ENCODE peak calls at places on chromosomes 2 and 18, in five cellular contexts. G, P, M, B and Y are unnamed samples.

GRCh38 chr2:96102596-96103387 is 13.6 kb downstream of the ADRA2B start:
- DNase-seq in M (no peak), P (no peak), B (peak; percentile 56), G (no peak), Y (no peak)

GRCh38 chr18:69564602-69565001 is 163.9 kb downstream of the DOK6 start:
- DNase-seq in P (no peak), B (no peak), M (no peak), G (no peak), Y (no peak)

GRCh38 chr2:231932711-231932970 is 6.4 kb upstream of the NPPC start:
- DNase-seq in B (no peak), M (no peak), P (no peak), G (no peak), Y (no peak)

GRCh38 chr2:127083819-127084503 is 23.0 kb downstream of the BIN1 start:
- DNase-seq in P (no peak), B (no peak), G (no peak), M (no peak), Y (no peak)

GRCh38 chr2:230929381-230930148 is 4.5 kb upstream of the GPR55 start:
- DNase-seq in G (peak; percentile 10), P (no peak), B (peak; percentile 60), M (no peak), Y (no peak)

GRCh38 chr2:108927936-108928659 is 60.9 kb downstream of the EDAR start:
- DNase-seq in G (peak; percentile 42), M (peak; percentile 35), B (no peak), P (peak; percentile 65), Y (no peak)

GRCh38 chr2:235570256-235570655 is 76.4 kb downstream of the AGAP1 start:
- DNase-seq in B (no peak), M (no peak), G (no peak), P (no peak), Y (no peak)

GRCh38 chr2:201887851-201888451 is 81.6 kb downstream of the CDK15 start:
- DNase-seq in B (no peak), G (no peak), M (no peak), P (peak; percentile 25), Y (no peak)

GRCh38 chr2:45184606-45185005 is 175.4 kb upstream of the SIX2 start:
- DNase-seq in B (no peak), M (no peak), P (no peak), G (no peak), Y (no peak)

GRCh38 chr2:128451636-128452411 is 133.2 kb upstream of the HS6ST1 start:
- DNase-seq in G (no peak), B (peak; percentile 34), P (no peak), M (no peak), Y (no peak)

GRCh38 chr2:239024226-239024625 is 176.3 kb downstream of the TWIST2 start:
- DNase-seq in B (no peak), G (no peak), M (no peak), P (no peak), Y (no peak)

GRCh38 chr18:70280007-70280925 is 8.6 kb upstream of the SOCS6 start:
- DNase-seq in B (no peak), P (no peak), M (no peak), G (no peak), Y (no peak)

GRCh38 chr2:83665154-83665553 is 793.9 kb downstream of the SUCLG1 start:
- DNase-seq in G (no peak), M (no peak), P (no peak), B (no peak), Y (no peak)

GRCh38 chr2:12688156-12688555 is 28.6 kb upstream of the TRIB2 start:
- DNase-seq in M (no peak), B (no peak), G (no peak), P (no peak), Y (no peak)

GRCh38 chr2:151827564-151828142 is 568 bp downstream of the ARL5A start:
- DNase-seq in P (peak; percentile 29), M (peak; percentile 28), B (peak; percentile 74), G (peak; percentile 57), Y (no peak)

GRCh38 chr2:36650031-36650430 is 46.5 kb upstream of the VIT start:
- DNase-seq in G (no peak), M (no peak), P (no peak), B (no peak), Y (no peak)

GRCh38 chr2:196849895-196850294 is 40.7 kb upstream of the C2orf66 start:
- DNase-seq in M (no peak), B (no peak), P (no peak), G (no peak), Y (no peak)

GRCh38 chr2:92072461-92073035 is 2798.7 kb upstream of the TEKT4 start:
- DNase-seq in M (no peak), P (no peak), G (no peak), B (peak; percentile 56), Y (no peak)

GRCh38 chr2:242031481-242032019 is 162.0 kb downstream of the RTP5 start:
- DNase-seq in M (peak; percentile 49), B (peak; percentile 56), P (peak; percentile 30), G (no peak), Y (no peak)

GRCh38 chr2:221517362-221518121 is 54.6 kb downstream of the EPHA4 start:
- DNase-seq in G (peak; percentile 65), M (peak; percentile 70), B (no peak), P (no peak), Y (no peak)

GRCh38 chr2:84925724-84926376 is 20.4 kb downstream of the TMSB10 start:
- DNase-seq in P (peak; percentile 90), M (peak; percentile 99), B (peak; percentile 94), G (peak; percentile 93), Y (peak; percentile 44)

GRCh38 chr2:219687882-219688559 is 60.6 kb downstream of the SLC4A3 start:
- DNase-seq in B (no peak), M (peak; percentile 7), G (no peak), P (no peak), Y (no peak)

GRCh38 chr2:219510512-219511135 is 3.7 kb upstream of the ASIC4 start:
- DNase-seq in M (no peak), B (no peak), G (no peak), P (no peak), Y (no peak)

GRCh38 chr2:144548088-144548487 is 28.2 kb upstream of the ZEB2 start:
- DNase-seq in B (no peak), M (no peak), P (no peak), G (peak; percentile 9), Y (no peak)

GRCh38 chr2:149858916-149859634 is 271.5 kb upstream of the MMADHC start:
- DNase-seq in M (no peak), P (no peak), G (no peak), B (no peak), Y (no peak)

GRCh38 chr2:190679391-190679790 is 30.5 kb downstream of the NAB1 start:
- DNase-seq in G (no peak), M (no peak), P (no peak), B (no peak), Y (no peak)

GRCh38 chr2:54657664-54658083 is 65.8 kb upstream of the EML6 start:
- DNase-seq in G (peak; percentile 64), P (peak; percentile 57), B (no peak), M (peak; percentile 58), Y (no peak)

GRCh38 chr2:64854773-64855237 is 134.4 kb upstream of the SLC1A4 start:
- DNase-seq in P (no peak), B (no peak), G (no peak), M (no peak), Y (no peak)

GRCh38 chr2:237254369-237254861 is 159.5 kb downstream of the COL6A3 start:
- DNase-seq in B (no peak), M (no peak), G (no peak), P (no peak), Y (no peak)

GRCh38 chr2:69253033-69253535 is 133.9 kb downstream of the GFPT1 start:
- DNase-seq in P (no peak), G (no peak), B (no peak), M (no peak), Y (peak; percentile 65)

GRCh38 chr18:14948163-14948540 is 200.2 kb downstream of the ANKRD30B start:
- DNase-seq in B (no peak), G (no peak), P (no peak), M (no peak), Y (no peak)

GRCh38 chr18:3720818-3721545 is 271.0 kb downstream of the TGIF1 start:
- DNase-seq in M (no peak), G (peak; percentile 8), P (no peak), B (no peak), Y (peak; percentile 30)

GRCh38 chr2:241393524-241394196 is 37.6 kb downstream of the FARP2 start:
- DNase-seq in M (no peak), P (no peak), B (no peak), G (no peak), Y (no peak)

GRCh38 chr2:43842866-43843226 is 4.1 kb downstream of the ABCG8 start:
- DNase-seq in P (no peak), B (no peak), G (no peak), M (no peak), Y (no peak)

GRCh38 chr2:172427990-172428840 is 829 bp downstream of the ITGA6 start:
- DNase-seq in M (peak; percentile 69), P (peak; percentile 45), G (peak; percentile 62), B (peak; percentile 70), Y (no peak)

GRCh38 chr18:75656035-75656434 is 228.5 kb upstream of the SMIM21 start:
- DNase-seq in B (no peak), P (no peak), M (no peak), G (no peak), Y (no peak)

GRCh38 chr2:167334343-167334742 is 446.1 kb downstream of the XIRP2 start:
- DNase-seq in G (no peak), P (no peak), M (no peak), B (no peak), Y (no peak)

GRCh38 chr2:234981197-234982095 is 29.6 kb downstream of the SH3BP4 start:
- DNase-seq in B (no peak), P (no peak), M (no peak), G (no peak), Y (peak; percentile 15)

GRCh38 chr18:77209587-77209986 is 40.1 kb upstream of the GALR1 start:
- DNase-seq in M (no peak), P (no peak), B (no peak), G (no peak), Y (no peak)